ENCODE peak calls at places on chromosomes 2 and 18, in five cellular contexts. D is substantia nigra, R is OCI-LY7, K is GM23338, W is psoas muscle. I is an unnamed sample.

GRCh38 chr2:19736191-19736831 is 165.5 kb downstream of the TTC32 start:
- DNase-seq in D (no peak), K (no peak), R (no peak), W (peak; percentile 78), I (no peak)

GRCh38 chr2:9380702-9381628 is 42.4 kb downstream of the ITGB1BP1 start:
- DNase-seq in D (no peak), K (no peak), R (no peak), W (peak; percentile 82), I (no peak)

GRCh38 chr18:37783771-37784170 is 218.2 kb upstream of the CELF4 start:
- DNase-seq in K (no peak), D (no peak), W (no peak), R (no peak), I (no peak)

GRCh38 chr2:208255557-208256106 is 761 bp upstream of the IDH1 start:
- DNase-seq in K (no peak), W (no peak), D (no peak), R (no peak), I (no peak)

GRCh38 chr18:69674921-69675405 is 272.7 kb downstream of the CD226 start:
- DNase-seq in D (no peak), K (no peak), R (no peak), W (no peak), I (no peak)

GRCh38 chr18:903703-904102 is 968 bp upstream of the ADCYAP1 start:
- DNase-seq in D (no peak), W (peak; percentile 68), R (no peak), K (peak; percentile 83), I (peak; percentile 8)

GRCh38 chr18:610214-610928 is 13.6 kb downstream of the CLUL1 start:
- DNase-seq in D (no peak), R (no peak), W (no peak), K (no peak), I (no peak)

GRCh38 chr18:73511751-73512525 is 635.7 kb downstream of the FBXO15 start:
- DNase-seq in K (no peak), W (no peak), R (no peak), D (no peak), I (no peak)

GRCh38 chr2:73254343-73255006 is 20.4 kb downstream of the CCT7 start:
- DNase-seq in W (no peak), R (no peak), K (no peak), D (no peak), I (no peak)
- H3K27ac ChIP-seq in W (no peak overlapping the region), R (no peak overlapping the region), K (no peak overlapping the region), D (no peak overlapping the region), I (no peak overlapping the region)

GRCh38 chr18:13014818-13015217 is 23.7 kb downstream of the CEP192 start:
- DNase-seq in K (no peak), W (no peak), D (no peak), R (no peak), I (no peak)

GRCh38 chr18:13018379-13018778 is 27.2 kb downstream of the CEP192 start:
- DNase-seq in K (no peak), D (no peak), W (no peak), R (no peak), I (no peak)

GRCh38 chr18:13017247-13017875 is 26.2 kb downstream of the CEP192 start:
- DNase-seq in D (no peak), W (no peak), K (no peak), R (no peak), I (no peak)

GRCh38 chr18:13011719-13012118 is 20.6 kb downstream of the CEP192 start:
- DNase-seq in D (no peak), W (no peak), K (no peak), R (no peak), I (no peak)

GRCh38 chr18:13014232-13014631 is 23.1 kb downstream of the CEP192 start:
- DNase-seq in W (no peak), D (no peak), K (no peak), R (no peak), I (no peak)
- H3K27ac ChIP-seq in W (no peak overlapping the region), D (no peak overlapping the region), K (no peak overlapping the region), R (no peak overlapping the region), I (no peak overlapping the region)

GRCh38 chr2:158967114-158967730 is 1.2 kb upstream of the TANC1 start:
- DNase-seq in D (no peak), W (no peak), K (no peak), R (no peak), I (no peak)
- H3K27ac ChIP-seq in D (peak overlapping the region; percentile 96), W (peak overlapping the region; percentile 58), K (no peak overlapping the region), R (no peak overlapping the region), I (no peak overlapping the region)

GRCh38 chr2:112794841-112795240 is 10.5 kb upstream of the IL1A start:
- DNase-seq in D (no peak), W (no peak), K (no peak), R (no peak), I (no peak)

GRCh38 chr2:112795720-112796119 is 11.4 kb upstream of the IL1A start:
- DNase-seq in R (peak; percentile 8), K (no peak), D (no peak), W (no peak), I (no peak)

GRCh38 chr2:112794131-112794733 is 9.9 kb upstream of the IL1A start:
- DNase-seq in K (no peak), W (no peak), R (peak; percentile 80), D (peak; percentile 32), I (no peak)

GRCh38 chr2:112791693-112792230 is 7.5 kb upstream of the IL1A start:
- DNase-seq in W (no peak), D (no peak), K (no peak), R (no peak), I (no peak)

DNA sequence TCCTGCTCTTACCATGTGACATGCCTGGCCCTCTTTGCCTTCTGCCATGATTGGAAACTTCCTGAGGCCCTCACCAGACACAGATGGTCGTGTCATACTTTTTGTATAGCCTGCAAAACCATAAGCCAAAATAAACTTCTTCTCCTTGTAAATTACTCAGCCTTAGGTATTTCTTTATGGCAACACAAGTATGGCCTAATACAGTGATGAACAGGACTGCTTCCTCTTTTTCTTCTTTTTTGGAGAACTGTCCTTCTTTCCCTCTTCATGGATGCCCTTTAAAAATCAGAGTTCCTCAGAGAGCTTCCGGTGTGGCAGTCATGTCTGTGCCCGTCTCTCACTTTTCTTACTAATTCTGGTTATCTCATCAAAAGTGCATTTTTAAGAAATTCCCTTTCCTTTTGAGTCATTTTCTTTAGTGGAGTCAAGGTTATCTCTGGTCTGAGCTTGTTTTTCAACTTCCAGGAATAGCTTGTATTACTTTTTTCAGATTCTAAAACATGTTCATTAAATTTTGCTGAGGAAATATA is 9.2 kb upstream of the IL1A start:
- DNase-seq in D (no peak), K (no peak), W (no peak), R (no peak), I (no peak)
- H3K27ac ChIP-seq in D (no peak overlapping the region), K (no peak overlapping the region), W (no peak overlapping the region), R (peak overlapping the region; percentile 34), I (no peak overlapping the region)

GRCh38 chr2:231387904-231388724 is 7.4 kb upstream of the B3GNT7 start:
- DNase-seq in R (no peak), W (peak; percentile 66), D (peak; percentile 97), K (no peak), I (no peak)
- H3K27ac ChIP-seq in R (no peak overlapping the region), W (no peak overlapping the region), D (peak overlapping the region; percentile 97), K (no peak overlapping the region), I (no peak overlapping the region)

GRCh38 chr2:174059875-174060226 is 94.7 kb upstream of the SP3 start:
- DNase-seq in K (no peak), W (no peak), R (no peak), D (no peak), I (no peak)
- H3K27ac ChIP-seq in K (no peak overlapping the region), W (no peak overlapping the region), R (no peak overlapping the region), D (no peak overlapping the region), I (no peak overlapping the region)

I was measured in CD8-positive, alpha-beta T cell.